ENCODE peak calls at places on chromosomes 4 and X, in six cellular contexts. One of them, this sample, is unnamed.

GRCh38 chr4:171170671-171171070 is 642.5 kb upstream of the GALNTL6 start:
- DNase-seq in activated CD4-positive, CD25-positive, alpha-beta regulatory T cell: no peak
- DNase-seq in AG08396: no peak
- DNase-seq in AG04449: no peak
- DNase-seq in neural crest cell: no peak
- DNase-seq in OCI-M1: no peak
- DNase-seq in this sample: no peak

GRCh38 chrX:134679644-134680043 is 21.4 kb upstream of the PLAC1 start:
- DNase-seq in activated CD4-positive, CD25-positive, alpha-beta regulatory T cell: no peak
- DNase-seq in AG08396: no peak
- DNase-seq in AG04449: no peak
- DNase-seq in neural crest cell: no peak
- DNase-seq in OCI-M1: no peak
- DNase-seq in this sample: no peak

GRCh38 chrX:18992829-18993228 is 8.9 kb upstream of the PHKA2 start:
- DNase-seq in activated CD4-positive, CD25-positive, alpha-beta regulatory T cell: no peak
- DNase-seq in AG08396: no peak
- DNase-seq in AG04449: no peak
- DNase-seq in neural crest cell: no peak
- DNase-seq in OCI-M1: no peak
- DNase-seq in this sample: no peak

GRCh38 chr4:47011189-47011518 is 17.8 kb upstream of the GABRA4 start:
- DNase-seq in activated CD4-positive, CD25-positive, alpha-beta regulatory T cell: no peak
- DNase-seq in AG08396: no peak
- DNase-seq in AG04449: no peak
- DNase-seq in neural crest cell: no peak
- DNase-seq in OCI-M1: no peak
- DNase-seq in this sample: no peak

GRCh38 chrX:9646471-9647038 is 119.1 kb downstream of the GPR143 start:
- DNase-seq in activated CD4-positive, CD25-positive, alpha-beta regulatory T cell: no peak
- DNase-seq in AG08396: no peak
- DNase-seq in AG04449: no peak
- DNase-seq in neural crest cell: no peak
- DNase-seq in OCI-M1: no peak
- DNase-seq in this sample: no peak

GRCh38 chr4:122583906-122584305 is 37.0 kb downstream of the IL21 start:
- DNase-seq in activated CD4-positive, CD25-positive, alpha-beta regulatory T cell: no peak
- DNase-seq in AG08396: no peak
- DNase-seq in AG04449: peak; percentile 14
- DNase-seq in neural crest cell: no peak
- DNase-seq in OCI-M1: no peak
- DNase-seq in this sample: peak; percentile 8

GRCh38 chrX:45749375-45749774 is 548.7 kb upstream of the DIPK2B start:
- DNase-seq in activated CD4-positive, CD25-positive, alpha-beta regulatory T cell: no peak
- DNase-seq in AG08396: no peak
- DNase-seq in AG04449: no peak
- DNase-seq in neural crest cell: no peak
- DNase-seq in OCI-M1: peak; percentile 38
- DNase-seq in this sample: peak; percentile 31

GRCh38 chr4:86033171-86033570 is 326.7 kb downstream of the MAPK10 start:
- DNase-seq in activated CD4-positive, CD25-positive, alpha-beta regulatory T cell: no peak
- DNase-seq in AG08396: no peak
- DNase-seq in AG04449: no peak
- DNase-seq in neural crest cell: no peak
- DNase-seq in OCI-M1: no peak
- DNase-seq in this sample: peak; percentile 37

GRCh38 chr4:137668885-137669284 is 136.6 kb upstream of the PCDH18 start:
- DNase-seq in activated CD4-positive, CD25-positive, alpha-beta regulatory T cell: no peak
- DNase-seq in AG08396: no peak
- DNase-seq in AG04449: no peak
- DNase-seq in neural crest cell: no peak
- DNase-seq in OCI-M1: no peak
- DNase-seq in this sample: no peak

GRCh38 chr4:88008133-88008621 is 742 bp downstream of the PKD2 start:
- DNase-seq in activated CD4-positive, CD25-positive, alpha-beta regulatory T cell: no peak
- DNase-seq in AG08396: peak; percentile 58
- DNase-seq in AG04449: no peak
- DNase-seq in neural crest cell: peak; percentile 30
- DNase-seq in OCI-M1: peak; percentile 65
- DNase-seq in this sample: peak; percentile 57

GRCh38 chr4:71293705-71294104 is 45.1 kb upstream of the SLC4A4 start:
- DNase-seq in activated CD4-positive, CD25-positive, alpha-beta regulatory T cell: no peak
- DNase-seq in AG08396: no peak
- DNase-seq in AG04449: no peak
- DNase-seq in neural crest cell: no peak
- DNase-seq in OCI-M1: peak; percentile 7
- DNase-seq in this sample: no peak

GRCh38 chrX:97330150-97330549 is 446.4 kb downstream of the RPA4 start:
- DNase-seq in activated CD4-positive, CD25-positive, alpha-beta regulatory T cell: no peak
- DNase-seq in AG08396: no peak
- DNase-seq in AG04449: no peak
- DNase-seq in neural crest cell: no peak
- DNase-seq in OCI-M1: no peak
- DNase-seq in this sample: no peak

GRCh38 chr4:39732728-39733127 is 34.8 kb downstream of the UBE2K start:
- DNase-seq in activated CD4-positive, CD25-positive, alpha-beta regulatory T cell: no peak
- DNase-seq in AG08396: peak; percentile 49
- DNase-seq in AG04449: peak; percentile 47
- DNase-seq in neural crest cell: no peak
- DNase-seq in OCI-M1: no peak
- DNase-seq in this sample: peak; percentile 45

GRCh38 chr4:11011249-11011648 is 326.7 kb upstream of the CLNK start:
- DNase-seq in activated CD4-positive, CD25-positive, alpha-beta regulatory T cell: no peak
- DNase-seq in AG08396: no peak
- DNase-seq in AG04449: no peak
- DNase-seq in neural crest cell: no peak
- DNase-seq in OCI-M1: no peak
- DNase-seq in this sample: no peak

GRCh38 chr4:48225368-48226141 is 44.1 kb downstream of the TEC start:
- DNase-seq in activated CD4-positive, CD25-positive, alpha-beta regulatory T cell: no peak
- DNase-seq in AG08396: no peak
- DNase-seq in AG04449: no peak
- DNase-seq in neural crest cell: no peak
- DNase-seq in OCI-M1: no peak
- DNase-seq in this sample: no peak

GRCh38 chrX:41087219-41087618 is 2.0 kb downstream of the USP9X start:
- DNase-seq in activated CD4-positive, CD25-positive, alpha-beta regulatory T cell: no peak
- DNase-seq in AG08396: no peak
- DNase-seq in AG04449: no peak
- DNase-seq in neural crest cell: no peak
- DNase-seq in OCI-M1: peak; percentile 30
- DNase-seq in this sample: no peak

GRCh38 chr4:42391356-42391675 is 6.0 kb upstream of the SHISA3 start:
- DNase-seq in activated CD4-positive, CD25-positive, alpha-beta regulatory T cell: no peak
- DNase-seq in AG08396: no peak
- DNase-seq in AG04449: no peak
- DNase-seq in neural crest cell: no peak
- DNase-seq in OCI-M1: no peak
- DNase-seq in this sample: no peak

GRCh38 chr4:146998157-146998556 is 52.5 kb upstream of the TTC29 start:
- DNase-seq in activated CD4-positive, CD25-positive, alpha-beta regulatory T cell: no peak
- DNase-seq in AG08396: no peak
- DNase-seq in AG04449: no peak
- DNase-seq in neural crest cell: no peak
- DNase-seq in OCI-M1: peak; percentile 65
- DNase-seq in this sample: peak; percentile 4

GRCh38 chrX:121558886-121559285 is 511.5 kb downstream of the GLUD2 start:
- DNase-seq in activated CD4-positive, CD25-positive, alpha-beta regulatory T cell: no peak
- DNase-seq in AG08396: no peak
- DNase-seq in AG04449: no peak
- DNase-seq in neural crest cell: no peak
- DNase-seq in OCI-M1: no peak
- DNase-seq in this sample: peak; percentile 1

This sample was measured in NB4.